ENCODE peak calls at places on chromosomes 6 and 20, in ten cellular contexts. W, O, M, K, B, L, F, V, P and X are unnamed samples.

GRCh38 chr20:16904751-16905150 is 156.6 kb downstream of the OTOR start:
- DNase-seq in W (no peak), O (no peak), M (no peak), K (no peak), B (no peak), L (peak), F (no peak), V (no peak), P (no peak), X (no peak)

GRCh38 chr6:118097576-118097975 is 190.5 kb downstream of the SLC35F1 start:
- DNase-seq in W (no peak), O (no peak), M (no peak), K (no peak), B (no peak), L (no peak), F (no peak), V (no peak), P (no peak), X (no peak)

GRCh38 chr20:59439243-59439642 is 138.8 kb downstream of the EDN3 start:
- DNase-seq in W (no peak), O (no peak), M (no peak), K (no peak), B (no peak), L (no peak), F (no peak), V (no peak), P (no peak), X (no peak)

GRCh38 chr6:116500969-116501433 is 10.4 kb upstream of the CALHM5 start:
- DNase-seq in W (no peak), O (no peak), M (peak), K (no peak), B (no peak), L (no peak), F (peak), V (no peak), P (no peak), X (no peak)

GRCh38 chr20:25749667-25750066 is 53.0 kb upstream of the ZNF337 start:
- DNase-seq in W (no peak), O (no peak), M (no peak), K (no peak), B (no peak), L (no peak), F (no peak), V (no peak), P (no peak), X (no peak)

GRCh38 chr20:1827974-1828785 is 67.0 kb upstream of the SIRPA start:
- DNase-seq in W (no peak), O (no peak), M (no peak), K (peak), B (no peak), L (peak), F (peak), V (no peak), P (no peak), X (no peak)

GRCh38 chr20:63415418-63416108 is 54.4 kb upstream of the CHRNA4 start:
- DNase-seq in W (no peak), O (no peak), M (no peak), K (no peak), B (no peak), L (no peak), F (no peak), V (no peak), P (no peak), X (no peak)

GRCh38 chr6:10237284-10238043 is 177.4 kb downstream of the TFAP2A start:
- DNase-seq in W (no peak), O (no peak), M (no peak), K (no peak), B (no peak), L (no peak), F (no peak), V (no peak), P (no peak), X (no peak)

GRCh38 chr6:166777096-166777630 is 150.1 kb upstream of the RPS6KA2 start:
- DNase-seq in W (no peak), O (no peak), M (no peak), K (no peak), B (no peak), L (no peak), F (no peak), V (no peak), P (no peak), X (no peak)

GRCh38 chr6:123321020-123321419 is 315.7 kb downstream of the TRDN start:
- DNase-seq in W (no peak), O (no peak), M (no peak), K (no peak), B (no peak), L (no peak), F (no peak), V (peak), P (no peak), X (no peak)

GRCh38 chr6:113172531-113172966 is 684.6 kb upstream of the MARCKS start:
- DNase-seq in W (no peak), O (no peak), M (no peak), K (peak), B (no peak), L (no peak), F (peak), V (peak), P (no peak), X (peak)

GRCh38 chr6:10310826-10311225 is 104.0 kb downstream of the TFAP2A start:
- DNase-seq in W (no peak), O (no peak), M (no peak), K (no peak), B (no peak), L (no peak), F (no peak), V (no peak), P (no peak), X (peak)

GRCh38 chr20:47196091-47197081 is 160.1 kb downstream of the ZMYND8 start:
- DNase-seq in W (peak), O (peak), M (peak), K (peak), B (peak), L (peak), F (peak), V (peak), P (peak), X (no peak)

GRCh38 chr6:30748851-30749540 is 4.6 kb upstream of the IER3 start:
- DNase-seq in W (no peak), O (no peak), M (peak), K (no peak), B (no peak), L (no peak), F (peak), V (no peak), P (no peak), X (no peak)

GRCh38 chr6:137102851-137103492 is 58.2 kb upstream of the IL20RA start:
- DNase-seq in W (no peak), O (no peak), M (no peak), K (no peak), B (no peak), L (no peak), F (no peak), V (no peak), P (no peak), X (no peak)

GRCh38 chr20:48051810-48052491 is 266.7 kb upstream of the SULF2 start:
- DNase-seq in W (peak), O (no peak), M (no peak), K (no peak), B (no peak), L (no peak), F (no peak), V (no peak), P (no peak), X (no peak)

GRCh38 chr6:158312672-158313397 is 570 bp downstream of the TULP4 start:
- DNase-seq in W (no peak), O (no peak), M (no peak), K (peak), B (no peak), L (no peak), F (no peak), V (no peak), P (no peak), X (no peak)

GRCh38 chr6:69338431-69339162 is 458.2 kb downstream of the LMBRD1 start:
- DNase-seq in W (no peak), O (no peak), M (no peak), K (no peak), B (no peak), L (no peak), F (no peak), V (no peak), P (no peak), X (no peak)